ENCODE peak calls at places on chromosome 17, in ten cellular contexts. X, D, I, B, R, S, H, U, G and F are unnamed samples.

GRCh38 chr17:64773836-64774761 is 112.0 kb upstream of the SMURF2 start:
- DNase-seq in X (peak; percentile 79), D (peak; percentile 84), I (no peak), B (no peak), R (no peak), S (peak; percentile 19), H (peak; percentile 53), U (peak; percentile 47), G (no peak), F (no peak)

GRCh38 chr17:14737984-14738651 is 437.2 kb downstream of the HS3ST3B1 start:
- DNase-seq in X (peak; percentile 92), D (no peak), I (no peak), B (no peak), R (no peak), S (peak; percentile 33), H (peak; percentile 26), U (no peak), G (no peak), F (peak; percentile 77)

GRCh38 chr17:21243516-21244303 is 9.5 kb downstream of the NATD1 start:
- DNase-seq in X (no peak), D (no peak), I (no peak), B (no peak), R (no peak), S (no peak), H (no peak), U (no peak), G (no peak), F (no peak)

GRCh38 chr17:78414178-78415162 is 36.0 kb downstream of the PGS1 start:
- DNase-seq in X (no peak), D (no peak), I (peak; percentile 60), B (no peak), R (peak; percentile 9), S (no peak), H (no peak), U (no peak), G (peak; percentile 67), F (no peak)

GRCh38 chr17:63405741-63406261 is 40.3 kb downstream of the CYB561 start:
- DNase-seq in X (no peak), D (peak; percentile 49), I (no peak), B (no peak), R (no peak), S (peak; percentile 65), H (peak; percentile 47), U (peak; percentile 69), G (no peak), F (peak; percentile 57)

GRCh38 chr17:19867094-19867653 is 562 bp downstream of the ULK2 start:
- DNase-seq in X (peak; percentile 88), D (peak; percentile 67), I (peak; percentile 50), B (peak; percentile 17), R (no peak), S (peak; percentile 46), H (peak; percentile 70), U (no peak), G (peak; percentile 60), F (no peak)

GRCh38 chr17:10276436-10276835 is 78.0 kb upstream of the GAS7 start:
- DNase-seq in X (no peak), D (no peak), I (no peak), B (no peak), R (no peak), S (no peak), H (no peak), U (no peak), G (no peak), F (no peak)

GRCh38 chr17:35841505-35841904 is 27.2 kb downstream of the HEATR9 start:
- DNase-seq in X (no peak), D (no peak), I (no peak), B (no peak), R (no peak), S (no peak), H (no peak), U (no peak), G (no peak), F (no peak)

GRCh38 chr17:70420876-70421445 is 251.6 kb downstream of the KCNJ2 start:
- DNase-seq in X (no peak), D (no peak), I (no peak), B (no peak), R (no peak), S (no peak), H (no peak), U (no peak), G (no peak), F (no peak)

GRCh38 chr17:43090022-43090421 is 35.1 kb downstream of the BRCA1 start:
- DNase-seq in X (no peak), D (no peak), I (no peak), B (no peak), R (no peak), S (no peak), H (no peak), U (no peak), G (no peak), F (no peak)

GRCh38 chr17:47295037-47295873 is 28.5 kb upstream of the EFCAB13 start:
- DNase-seq in X (no peak), D (no peak), I (no peak), B (no peak), R (no peak), S (no peak), H (no peak), U (no peak), G (no peak), F (no peak)

GRCh38 chr17:40582328-40582901 is 17.1 kb upstream of the CCR7 start:
- DNase-seq in X (no peak), D (peak; percentile 81), I (peak; percentile 47), B (no peak), R (no peak), S (no peak), H (peak; percentile 64), U (peak; percentile 96), G (peak; percentile 74), F (no peak)

GRCh38 chr17:1989135-1989534 is 36.0 kb downstream of the RTN4RL1 start:
- DNase-seq in X (no peak), D (no peak), I (no peak), B (no peak), R (no peak), S (no peak), H (no peak), U (no peak), G (no peak), F (peak; percentile 59)

GRCh38 chr17:8674344-8675305 is 44.1 kb upstream of the MYH10 start:
- DNase-seq in X (no peak), D (no peak), I (no peak), B (no peak), R (no peak), S (no peak), H (no peak), U (no peak), G (no peak), F (no peak)

GRCh38 chr17:80832266-80832676 is 159.4 kb upstream of the CHMP6 start:
- DNase-seq in X (no peak), D (no peak), I (no peak), B (no peak), R (no peak), S (no peak), H (no peak), U (no peak), G (no peak), F (no peak)

GRCh38 chr17:2683912-2684311 is 27.7 kb downstream of the CLUH start:
- DNase-seq in X (peak; percentile 34), D (no peak), I (no peak), B (no peak), R (no peak), S (no peak), H (no peak), U (no peak), G (no peak), F (no peak)

GRCh38 chr17:81513669-81514484 is 1.3 kb upstream of the ACTG1 start:
- DNase-seq in X (no peak), D (peak; percentile 59), I (peak; percentile 43), B (no peak), R (no peak), S (peak; percentile 49), H (no peak), U (peak; percentile 61), G (peak; percentile 65), F (peak; percentile 62)

GRCh38 chr17:16215965-16216316 is 607 bp upstream of the NCOR1 start:
- DNase-seq in X (no peak), D (peak; percentile 36), I (no peak), B (no peak), R (no peak), S (no peak), H (peak; percentile 38), U (peak; percentile 89), G (no peak), F (no peak)

GRCh38 chr17:47883589-47884426 is 12.2 kb upstream of the SP2 start:
- DNase-seq in X (no peak), D (no peak), I (no peak), B (no peak), R (no peak), S (no peak), H (no peak), U (no peak), G (no peak), F (no peak)

GRCh38 chr17:10243905-10244844 is 45.8 kb upstream of the GAS7 start:
- DNase-seq in X (peak; percentile 40), D (no peak), I (no peak), B (no peak), R (no peak), S (peak; percentile 16), H (no peak), U (no peak), G (no peak), F (no peak)

GRCh38 chr17:40190197-40191021 is 13.1 kb downstream of the RAPGEFL1 start:
- DNase-seq in X (no peak), D (peak; percentile 70), I (peak; percentile 18), B (no peak), R (no peak), S (no peak), H (peak; percentile 45), U (no peak), G (peak; percentile 37), F (no peak)

GRCh38 chr17:36937001-36937960 is at the start of gene LHX1:
- DNase-seq in X (peak; percentile 73), D (no peak), I (peak; percentile 23), B (no peak), R (no peak), S (no peak), H (no peak), U (peak; percentile 56), G (peak; percentile 25), F (no peak)

GRCh38 chr17:37527249-37527851 is 37.7 kb downstream of the DUSP14 start:
- DNase-seq in X (no peak), D (peak; percentile 56), I (peak; percentile 8), B (no peak), R (no peak), S (peak; percentile 49), H (peak; percentile 38), U (peak; percentile 56), G (peak; percentile 25), F (no peak)

GRCh38 chr17:45414997-45415881 is 17.4 kb downstream of the ARHGAP27 start:
- DNase-seq in X (no peak), D (no peak), I (no peak), B (no peak), R (no peak), S (no peak), H (no peak), U (peak; percentile 47), G (no peak), F (no peak)

GRCh38 chr17:57853695-57854094 is 3.9 kb upstream of the MRPS23 start:
- DNase-seq in X (no peak), D (no peak), I (no peak), B (no peak), R (no peak), S (no peak), H (no peak), U (no peak), G (no peak), F (no peak)

GRCh38 chr17:72187544-72187943 is 66.7 kb downstream of the SOX9 start:
- DNase-seq in X (no peak), D (no peak), I (no peak), B (no peak), R (no peak), S (no peak), H (no peak), U (no peak), G (no peak), F (no peak)

GRCh38 chr17:59498421-59499307 is 66.7 kb upstream of the DHX40 start:
- DNase-seq in X (no peak), D (peak; percentile 16), I (no peak), B (no peak), R (no peak), S (no peak), H (no peak), U (no peak), G (no peak), F (no peak)

GRCh38 chr17:72587156-72587555 is 466.3 kb downstream of the SOX9 start:
- DNase-seq in X (no peak), D (no peak), I (no peak), B (no peak), R (no peak), S (no peak), H (no peak), U (no peak), G (no peak), F (no peak)